ENCODE peak calls at places on chromosomes 2 and 18, in four cellular contexts. X, G, I and Y are unnamed samples.

GRCh38 chr2:9356336-9356735 is 67.0 kb downstream of the ITGB1BP1 start:
- DNase-seq in X (no peak), G (no peak), I (no peak), Y (no peak)

GRCh38 chr18:62436636-62437519 is 85.9 kb upstream of the ZCCHC2 start:
- DNase-seq in X (no peak), G (no peak), I (no peak), Y (no peak)

GRCh38 chr18:8797206-8797605 is 91.8 kb downstream of the MTCL1 start:
- DNase-seq in X (no peak), G (no peak), I (no peak), Y (no peak)

GRCh38 chr2:241616168-241617125 is 20.5 kb downstream of the THAP4 start:
- DNase-seq in X (no peak), G (no peak), I (no peak), Y (no peak)

GRCh38 chr2:46335404-46335965 is 38.3 kb downstream of the EPAS1 start:
- DNase-seq in X (no peak), G (no peak), I (peak), Y (no peak)

GRCh38 chr2:104434363-104434792 is 419.5 kb upstream of the POU3F3 start:
- DNase-seq in X (no peak), G (peak), I (peak), Y (no peak)

GRCh38 chr18:59996370-59996966 is 96.7 kb downstream of the PMAIP1 start:
- DNase-seq in X (no peak), G (peak), I (no peak), Y (no peak)

GRCh38 chr2:105744091-105744908 is 412 bp upstream of the NCK2 start:
- DNase-seq in X (no peak), G (peak), I (no peak), Y (no peak)

GRCh38 chr2:114068438-114068837 is 178.5 kb downstream of the ACTR3 start:
- DNase-seq in X (no peak), G (no peak), I (no peak), Y (no peak)

GRCh38 chr2:64745562-64745961 is 91.8 kb upstream of the SERTAD2 start:
- DNase-seq in X (no peak), G (no peak), I (no peak), Y (no peak)
- H3K4me3 ChIP-seq in X (no peak), G (no peak), I (no peak), Y (no peak)

DNA sequence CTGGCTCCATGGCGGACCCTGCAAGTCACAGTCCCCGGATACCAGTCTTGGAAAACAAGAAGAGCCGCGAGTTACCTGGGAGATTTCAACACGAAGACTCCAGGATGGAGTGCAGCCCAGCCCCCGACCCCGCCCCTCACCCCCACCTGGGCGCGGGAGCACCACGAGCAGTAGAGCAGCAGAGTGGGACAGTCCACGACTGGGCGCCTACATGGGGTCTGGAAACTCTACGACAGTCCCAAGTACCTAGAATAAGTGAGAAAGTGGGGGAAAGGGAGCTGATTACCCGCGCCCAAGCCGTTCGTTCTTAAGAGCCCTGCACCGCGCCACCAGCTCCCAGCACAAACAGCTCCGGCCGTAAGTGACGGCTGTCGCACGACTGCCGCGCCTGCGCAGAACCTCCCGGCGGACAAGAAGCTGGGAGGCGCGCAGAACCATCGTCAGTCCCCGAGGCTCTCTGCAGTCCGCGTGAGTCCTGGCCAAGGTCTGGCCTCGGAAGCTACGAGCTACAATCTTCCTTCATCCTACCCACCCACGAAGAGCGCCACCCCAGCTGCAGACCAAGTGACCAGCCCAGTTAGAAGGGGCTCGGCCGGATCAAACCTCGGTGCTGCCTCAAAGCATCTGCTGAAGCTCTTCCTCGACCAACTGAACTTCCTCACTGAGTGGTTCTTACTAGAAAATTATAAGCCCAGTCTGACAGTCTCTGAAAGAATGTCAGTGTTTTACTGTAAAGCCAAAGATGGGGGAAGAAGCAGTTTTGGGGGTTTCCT is at the start of gene DPY30:
- DNase-seq in X (peak), G (peak), I (peak), Y (peak)
- TF ChIP-seq CTCF in X (no peak), G (peak), I (no peak), Y (no peak)

GRCh38 chr2:218858671-218859555 is 692 bp upstream of the WNT6 start:
- DNase-seq in X (no peak), G (no peak), I (no peak), Y (no peak)
- H3K4me3 ChIP-seq in X (no peak), G (peak), I (peak), Y (no peak)

GRCh38 chr2:131674174-131674507 is 146.5 kb downstream of the CCDC74A start:
- DNase-seq in X (no peak), G (no peak), I (no peak), Y (no peak)
- TF ChIP-seq CTCF in X (no peak), G (no peak), I (no peak), Y (no peak)

GRCh38 chr2:19872302-19872701 is 29.5 kb downstream of the TTC32 start:
- DNase-seq in X (no peak), G (no peak), I (no peak), Y (no peak)
- H3K4me3 ChIP-seq in X (no peak), G (no peak), I (no peak), Y (no peak)